ENCODE peak calls at places on chromosomes 2 and 18, in six cellular contexts. One of them, this sample, is unnamed.
A peak's percentile ranks its signal among the peaks of the same experiment; 100 is the strongest.

GRCh38 chr2:85935170-85935745 is 46.5 kb upstream of the ST3GAL5 start:
- DNase-seq in HEK293T: no peak
- DNase-seq in islet precursor cell: peak; percentile 39
- DNase-seq in esophagus squamous epithelium: no peak
- DNase-seq in HCEC 1CT: no peak
- DNase-seq in mucosa of gallbladder: no peak
- DNase-seq in this sample: no peak

GRCh38 chr2:4763009-4763408 is 929.2 kb upstream of the SOX11 start:
- DNase-seq in HEK293T: peak; percentile 7
- DNase-seq in islet precursor cell: peak; percentile 70
- DNase-seq in esophagus squamous epithelium: no peak
- DNase-seq in HCEC 1CT: no peak
- DNase-seq in mucosa of gallbladder: peak; percentile 42
- DNase-seq in this sample: peak; percentile 76

GRCh38 chr2:127100261-127101047 is 6.5 kb downstream of the BIN1 start:
- DNase-seq in HEK293T: no peak
- DNase-seq in islet precursor cell: no peak
- DNase-seq in esophagus squamous epithelium: no peak
- DNase-seq in HCEC 1CT: no peak
- DNase-seq in mucosa of gallbladder: peak; percentile 83
- DNase-seq in this sample: peak; percentile 10

GRCh38 chr2:32418777-32419176 is 62.0 kb downstream of the BIRC6 start:
- DNase-seq in HEK293T: no peak
- DNase-seq in islet precursor cell: no peak
- DNase-seq in esophagus squamous epithelium: no peak
- DNase-seq in HCEC 1CT: peak; percentile 66
- DNase-seq in mucosa of gallbladder: no peak
- DNase-seq in this sample: no peak

GRCh38 chr2:28662044-28662443 is 89.6 kb upstream of the PPP1CB start:
- DNase-seq in HEK293T: no peak
- DNase-seq in islet precursor cell: no peak
- DNase-seq in esophagus squamous epithelium: no peak
- DNase-seq in HCEC 1CT: peak; percentile 22
- DNase-seq in mucosa of gallbladder: peak; percentile 81
- DNase-seq in this sample: peak; percentile 51

GRCh38 chr18:12015697-12016062 is 34.4 kb downstream of the IMPA2 start:
- DNase-seq in HEK293T: no peak
- DNase-seq in islet precursor cell: no peak
- DNase-seq in esophagus squamous epithelium: no peak
- DNase-seq in HCEC 1CT: no peak
- DNase-seq in mucosa of gallbladder: peak; percentile 86
- DNase-seq in this sample: no peak

GRCh38 chr2:216643986-216644662 is 10.9 kb downstream of the IGFBP2 start:
- DNase-seq in HEK293T: no peak
- DNase-seq in islet precursor cell: no peak
- DNase-seq in esophagus squamous epithelium: no peak
- DNase-seq in HCEC 1CT: no peak
- DNase-seq in mucosa of gallbladder: no peak
- DNase-seq in this sample: peak; percentile 19

GRCh38 chr2:71223767-71224333 is 3.1 kb downstream of the PAIP2B start:
- DNase-seq in HEK293T: peak; percentile 28
- DNase-seq in islet precursor cell: peak; percentile 78
- DNase-seq in esophagus squamous epithelium: no peak
- DNase-seq in HCEC 1CT: peak; percentile 36
- DNase-seq in mucosa of gallbladder: peak; percentile 52
- DNase-seq in this sample: peak; percentile 70

GRCh38 chr18:48594725-48595124 is 55.9 kb downstream of the CTIF start:
- DNase-seq in HEK293T: no peak
- DNase-seq in islet precursor cell: no peak
- DNase-seq in esophagus squamous epithelium: no peak
- DNase-seq in HCEC 1CT: no peak
- DNase-seq in mucosa of gallbladder: no peak
- DNase-seq in this sample: no peak

GRCh38 chr2:151029406-151030157 is 232.1 kb downstream of the RBM43 start:
- DNase-seq in HEK293T: no peak
- DNase-seq in islet precursor cell: no peak
- DNase-seq in esophagus squamous epithelium: no peak
- DNase-seq in HCEC 1CT: peak; percentile 81
- DNase-seq in mucosa of gallbladder: no peak
- DNase-seq in this sample: no peak

GRCh38 chr2:152222975-152223638 is 47.5 kb upstream of the STAM2 start:
- DNase-seq in HEK293T: peak; percentile 35
- DNase-seq in islet precursor cell: no peak
- DNase-seq in esophagus squamous epithelium: no peak
- DNase-seq in HCEC 1CT: peak; percentile 46
- DNase-seq in mucosa of gallbladder: peak; percentile 55
- DNase-seq in this sample: peak; percentile 81

GRCh38 chr2:55500025-55500424 is 19.5 kb upstream of the CFAP36 start:
- DNase-seq in HEK293T: no peak
- DNase-seq in islet precursor cell: no peak
- DNase-seq in esophagus squamous epithelium: no peak
- DNase-seq in HCEC 1CT: peak; percentile 60
- DNase-seq in mucosa of gallbladder: no peak
- DNase-seq in this sample: no peak

GRCh38 chr2:229725716-229726346 is 11.5 kb upstream of the DNER start:
- DNase-seq in HEK293T: peak; percentile 20
- DNase-seq in islet precursor cell: no peak
- DNase-seq in esophagus squamous epithelium: no peak
- DNase-seq in HCEC 1CT: peak; percentile 93
- DNase-seq in mucosa of gallbladder: no peak
- DNase-seq in this sample: peak; percentile 28

GRCh38 chr2:241430178-241430577 is 74.1 kb downstream of the FARP2 start:
- DNase-seq in HEK293T: no peak
- DNase-seq in islet precursor cell: no peak
- DNase-seq in esophagus squamous epithelium: no peak
- DNase-seq in HCEC 1CT: no peak
- DNase-seq in mucosa of gallbladder: no peak
- DNase-seq in this sample: no peak

GRCh38 chr2:71927757-71928715 is 219.6 kb downstream of the CYP26B1 start:
- DNase-seq in HEK293T: peak; percentile 3
- DNase-seq in islet precursor cell: peak; percentile 42
- DNase-seq in esophagus squamous epithelium: no peak
- DNase-seq in HCEC 1CT: no peak
- DNase-seq in mucosa of gallbladder: no peak
- DNase-seq in this sample: no peak

GRCh38 chr2:171957061-171957460 is 34.8 kb downstream of the HAT1 start:
- DNase-seq in HEK293T: no peak
- DNase-seq in islet precursor cell: peak; percentile 55
- DNase-seq in esophagus squamous epithelium: no peak
- DNase-seq in HCEC 1CT: peak; percentile 3
- DNase-seq in mucosa of gallbladder: no peak
- DNase-seq in this sample: peak; percentile 42

GRCh38 chr2:196591004-196591403 is 48.5 kb upstream of the CCDC150 start:
- DNase-seq in HEK293T: no peak
- DNase-seq in islet precursor cell: no peak
- DNase-seq in esophagus squamous epithelium: no peak
- DNase-seq in HCEC 1CT: no peak
- DNase-seq in mucosa of gallbladder: no peak
- DNase-seq in this sample: peak; percentile 58

GRCh38 chr2:120236296-120236695 is 13.1 kb upstream of the TMEM185B start:
- DNase-seq in HEK293T: no peak
- DNase-seq in islet precursor cell: no peak
- DNase-seq in esophagus squamous epithelium: no peak
- DNase-seq in HCEC 1CT: no peak
- DNase-seq in mucosa of gallbladder: no peak
- DNase-seq in this sample: no peak

GRCh38 chr2:149185942-149186490 is 144.4 kb upstream of the LYPD6 start:
- DNase-seq in HEK293T: no peak
- DNase-seq in islet precursor cell: no peak
- DNase-seq in esophagus squamous epithelium: no peak
- DNase-seq in HCEC 1CT: no peak
- DNase-seq in mucosa of gallbladder: peak; percentile 51
- DNase-seq in this sample: no peak

GRCh38 chr2:205733648-205734047 is 51.3 kb downstream of the NRP2 start:
- DNase-seq in HEK293T: no peak
- DNase-seq in islet precursor cell: no peak
- DNase-seq in esophagus squamous epithelium: no peak
- DNase-seq in HCEC 1CT: peak; percentile 44
- DNase-seq in mucosa of gallbladder: no peak
- DNase-seq in this sample: no peak

GRCh38 chr18:44051088-44051487 is 629.6 kb upstream of the SETBP1 start:
- DNase-seq in HEK293T: no peak
- DNase-seq in islet precursor cell: no peak
- DNase-seq in esophagus squamous epithelium: no peak
- DNase-seq in HCEC 1CT: no peak
- DNase-seq in mucosa of gallbladder: no peak
- DNase-seq in this sample: peak; percentile 100